ENCODE peak calls at places on chromosome 14, in ten cellular contexts. B is nucleus accumbens; I is OCI-LY7; K is CD4-positive, alpha-beta memory T cell; U is G401; H is T-cell; C is Daoy; Y is GM20000; M is uterus; J is nephron progenitor cell. X is an unnamed sample.

GRCh38 chr14:102760485-102761193 is 16.6 kb upstream of the TRAF3 start:
- DNase-seq in B (no peak), I (no peak), K (no peak), U (no peak), H (no peak), C (no peak), Y (no peak), M (no peak), J (no peak), X (no peak)

GRCh38 chr14:98548071-98548686 is 723.8 kb downstream of the BCL11B start:
- DNase-seq in B (no peak), I (no peak), K (no peak), U (no peak), H (no peak), C (no peak), Y (no peak), M (no peak), J (no peak), X (no peak)

GRCh38 chr14:57749267-57749666 is 116.6 kb downstream of the SLC35F4 start:
- DNase-seq in B (no peak), I (no peak), K (no peak), U (no peak), H (no peak), C (peak), Y (no peak), M (no peak), J (no peak), X (no peak)

GRCh38 chr14:22976620-22977433 is 5.5 kb downstream of the AJUBA start:
- DNase-seq in B (no peak), I (peak), K (no peak), U (no peak), H (no peak), C (peak), Y (no peak), M (no peak), J (no peak), X (no peak)

GRCh38 chr14:101635238-101636080 is 74.2 kb downstream of the DIO3 start:
- DNase-seq in B (no peak), I (no peak), K (no peak), U (no peak), H (no peak), C (no peak), Y (no peak), M (no peak), J (no peak), X (no peak)

GRCh38 chr14:104641753-104642539 is 37.4 kb upstream of the TMEM179 start:
- DNase-seq in B (no peak), I (no peak), K (no peak), U (no peak), H (no peak), C (no peak), Y (no peak), M (no peak), J (no peak), X (no peak)

GRCh38 chr14:79967453-79967852 is 243.9 kb downstream of the DIO2 start:
- DNase-seq in B (no peak), I (no peak), K (no peak), U (no peak), H (no peak), C (no peak), Y (no peak), M (no peak), J (no peak), X (no peak)

GRCh38 chr14:101881426-101881825 is 82.9 kb upstream of the DYNC1H1 start:
- DNase-seq in B (no peak), I (no peak), K (no peak), U (no peak), H (no peak), C (no peak), Y (no peak), M (no peak), J (no peak), X (no peak)

X was measured in CD4-positive, CD25-positive, alpha-beta regulatory T cell.